ENCODE peak calls at places on chromosomes 16 and 17, in four cellular contexts. O is sciatic nerve, V is cardiac fibroblast, E is AG08395. F is an unnamed sample.

GRCh38 chr17:45425125-45425983 is 7.3 kb downstream of the ARHGAP27 start:
- DNase-seq in O (no peak), V (peak; percentile 77), E (peak; percentile 63), F (peak; percentile 91)

GRCh38 chr17:10136258-10136981 is 62.0 kb downstream of the GAS7 start:
- DNase-seq in O (no peak), V (no peak), E (no peak), F (no peak)

GRCh38 chr17:61128671-61129115 is 270.9 kb upstream of the TBX2 start:
- DNase-seq in O (no peak), V (peak; percentile 52), E (peak; percentile 49), F (no peak)

GRCh38 chr17:28384281-28385036 is 13.0 kb downstream of the SARM1 start:
- DNase-seq in O (no peak), V (no peak), E (no peak), F (peak; percentile 92)

GRCh38 chr16:53893731-53894435 is 189.9 kb downstream of the FTO start:
- DNase-seq in O (no peak), V (peak; percentile 58), E (peak; percentile 43), F (no peak)

GRCh38 chr17:69978056-69978646 is 96.9 kb upstream of the KCNJ16 start:
- DNase-seq in O (no peak), V (no peak), E (no peak), F (no peak)

GRCh38 chr16:752008-752315 is 8.6 kb upstream of the MSLN start:
- DNase-seq in O (no peak), V (no peak), E (no peak), F (no peak)

GRCh38 chr16:55271945-55272513 is 52.0 kb upstream of the IRX6 start:
- DNase-seq in O (no peak), V (no peak), E (no peak), F (no peak)

GRCh38 chr17:4719684-4720221 is 9.3 kb downstream of the ARRB2 start:
- DNase-seq in O (no peak), V (peak; percentile 12), E (no peak), F (no peak)

GRCh38 chr16:67150833-67151396 is at the start of gene B3GNT9:
- DNase-seq in O (peak; percentile 86), V (peak; percentile 80), E (peak; percentile 93), F (peak; percentile 91)

GRCh38 chr17:80866050-80866793 is 125.4 kb upstream of the CHMP6 start:
- DNase-seq in O (peak; percentile 85), V (peak; percentile 70), E (peak; percentile 79), F (no peak)

GRCh38 chr17:7717756-7718350 is 309 bp downstream of the DNAH2 start:
- DNase-seq in O (no peak), V (no peak), E (peak; percentile 22), F (no peak)

GRCh38 chr17:33696102-33696501 is 403.0 kb upstream of the ASIC2 start:
- DNase-seq in O (no peak), V (no peak), E (no peak), F (no peak)

GRCh38 chr16:990516-991291 is 9.1 kb downstream of the SOX8 start:
- DNase-seq in O (no peak), V (no peak), E (no peak), F (no peak)

GRCh38 chr17:77151236-77151635 is 10.5 kb downstream of the SEC14L1 start:
- DNase-seq in O (no peak), V (no peak), E (no peak), F (no peak)

GRCh38 chr17:4381690-4382671 is 15.5 kb upstream of the UBE2G1 start:
- DNase-seq in O (no peak), V (no peak), E (no peak), F (no peak)

GRCh38 chr17:50420419-50421112 is 5.5 kb upstream of the ACSF2 start:
- DNase-seq in O (no peak), V (peak; percentile 60), E (peak; percentile 35), F (no peak)

GRCh38 chr17:50772251-50772650 is 4.9 kb upstream of the ANKRD40CL start:
- DNase-seq in O (no peak), V (no peak), E (no peak), F (no peak)

GRCh38 chr17:81993726-81994592 is 16.5 kb downstream of the ASPSCR1 start:
- DNase-seq in O (no peak), V (no peak), E (no peak), F (no peak)

GRCh38 chr16:10577305-10578202 is 2.8 kb downstream of the EMP2 start:
- DNase-seq in O (no peak), V (peak; percentile 36), E (peak; percentile 72), F (peak; percentile 69)

GRCh38 chr17:76196675-76197074 is 43.6 kb downstream of the RNF157 start:
- DNase-seq in O (no peak), V (peak; percentile 38), E (peak; percentile 17), F (peak; percentile 67)

GRCh38 chr16:1687427-1688316 is 9.6 kb downstream of the JPT2 start:
- DNase-seq in O (no peak), V (no peak), E (no peak), F (no peak)

GRCh38 chr17:80252871-80253270 is 7.8 kb upstream of the RNF213 start:
- DNase-seq in O (no peak), V (peak; percentile 18), E (no peak), F (peak; percentile 90)

GRCh38 chr16:82240111-82240510 is 70.1 kb upstream of the MPHOSPH6 start:
- DNase-seq in O (no peak), V (no peak), E (no peak), F (no peak)

GRCh38 chr17:30426292-30426691 is 47.6 kb downstream of the CPD start:
- DNase-seq in O (no peak), V (no peak), E (no peak), F (no peak)

F was measured in upper lobe of right lung.